ENCODE peak calls at places on chromosomes 3 and 15, in seven cellular contexts. M is left lung, E is AG04450, B is lower lobe of right lung, R is fibroblast of the aortic adventitia, Z is heart right ventricle, I is GM12865. Q is an unnamed sample.

GRCh38 chr3:156576887-156577427 is 22.0 kb upstream of the SSR3 start:
- DNase-seq in M (no peak), E (no peak), B (no peak), R (no peak), Z (no peak), I (no peak), Q (peak)

GRCh38 chr3:71210257-71211002 is 373.1 kb downstream of the FOXP1 start:
- DNase-seq in M (no peak), E (no peak), B (no peak), R (peak), Z (no peak), I (no peak), Q (peak)

GRCh38 chr3:159149633-159150032 is 347.8 kb downstream of the MFSD1 start:
- DNase-seq in M (no peak), E (no peak), B (no peak), R (no peak), Z (no peak), I (no peak), Q (no peak)

GRCh38 chr3:45145223-45145622 is 955 bp downstream of the CDCP1 start:
- DNase-seq in M (no peak), E (no peak), B (no peak), R (no peak), Z (no peak), I (no peak), Q (no peak)

GRCh38 chr3:45056608-45057301 is 30.7 kb downstream of the CLEC3B start:
- DNase-seq in M (no peak), E (no peak), B (no peak), R (no peak), Z (no peak), I (no peak), Q (peak)

GRCh38 chr15:92749172-92749571 is 93.6 kb upstream of the FAM174B start:
- DNase-seq in M (no peak), E (no peak), B (no peak), R (no peak), Z (no peak), I (no peak), Q (no peak)

GRCh38 chr15:41022487-41023090 is 69.3 kb downstream of the CHAC1 start:
- DNase-seq in M (no peak), E (peak), B (no peak), R (peak), Z (no peak), I (peak), Q (peak)

GRCh38 chr3:195511136-195511535 is 32.0 kb downstream of the PPP1R2 start:
- DNase-seq in M (no peak), E (no peak), B (no peak), R (no peak), Z (no peak), I (no peak), Q (no peak)

GRCh38 chr3:64104691-64105101 is 81.4 kb upstream of the PSMD6 start:
- DNase-seq in M (no peak), E (no peak), B (no peak), R (peak), Z (no peak), I (peak), Q (peak)

GRCh38 chr3:185353823-185354614 is 8.9 kb upstream of the MAP3K13 start:
- DNase-seq in M (no peak), E (no peak), B (peak), R (peak), Z (peak), I (peak), Q (peak)

GRCh38 chr15:38187646-38188313 is 64.9 kb upstream of the SPRED1 start:
- DNase-seq in M (no peak), E (no peak), B (no peak), R (no peak), Z (no peak), I (no peak), Q (no peak)

GRCh38 chr3:163019260-163019659 is 1522.7 kb downstream of the OTOL1 start:
- DNase-seq in M (no peak), E (no peak), B (no peak), R (no peak), Z (no peak), I (no peak), Q (no peak)

GRCh38 chr15:59166601-59167265 is 39.9 kb upstream of the LDHAL6B start:
- DNase-seq in M (no peak), E (no peak), B (no peak), R (no peak), Z (no peak), I (no peak), Q (no peak)

GRCh38 chr15:99201410-99202175 is 47.8 kb downstream of the TTC23 start:
- DNase-seq in M (no peak), E (no peak), B (no peak), R (no peak), Z (no peak), I (no peak), Q (no peak)

GRCh38 chr15:85967553-85967952 is 112.1 kb upstream of the AGBL1 start:
- DNase-seq in M (no peak), E (no peak), B (no peak), R (no peak), Z (no peak), I (no peak), Q (no peak)

GRCh38 chr3:63967675-63968611 is 55.4 kb downstream of the PSMD6 start:
- DNase-seq in M (no peak), E (no peak), B (no peak), R (peak), Z (no peak), I (peak), Q (peak)

GRCh38 chr3:127790580-127791183 is 31.6 kb downstream of the MGLL start:
- DNase-seq in M (no peak), E (no peak), B (no peak), R (no peak), Z (no peak), I (no peak), Q (no peak)

GRCh38 chr3:114565201-114565600 is 271.4 kb downstream of the TIGIT start:
- DNase-seq in M (no peak), E (no peak), B (no peak), R (no peak), Z (peak), I (no peak), Q (no peak)

GRCh38 chr3:13822042-13822441 is 57.8 kb downstream of the WNT7A start:
- DNase-seq in M (no peak), E (no peak), B (no peak), R (peak), Z (no peak), I (no peak), Q (no peak)

GRCh38 chr3:13627681-13628080 is 78.8 kb downstream of the FBLN2 start:
- DNase-seq in M (no peak), E (no peak), B (no peak), R (no peak), Z (peak), I (no peak), Q (no peak)

GRCh38 chr3:138426211-138426610 is 8.2 kb upstream of the ESYT3 start:
- DNase-seq in M (no peak), E (no peak), B (no peak), R (peak), Z (no peak), I (no peak), Q (peak)

GRCh38 chr3:167882057-167882667 is 146.6 kb downstream of the SERPINI1 start:
- DNase-seq in M (no peak), E (peak), B (no peak), R (peak), Z (no peak), I (peak), Q (peak)

GRCh38 chr3:12557472-12558105 is 702 bp downstream of the MKRN2 start:
- DNase-seq in M (no peak), E (no peak), B (no peak), R (peak), Z (no peak), I (peak), Q (peak)

GRCh38 chr3:107525101-107525953 is 2.6 kb downstream of the BBX start:
- DNase-seq in M (peak), E (no peak), B (peak), R (peak), Z (peak), I (peak), Q (peak)

GRCh38 chr15:19987389-19988048 is 554.1 kb downstream of the GOLGA6L6 start:
- DNase-seq in M (peak), E (no peak), B (no peak), R (no peak), Z (no peak), I (no peak), Q (no peak)

GRCh38 chr15:71660501-71660900 is 149.9 kb upstream of the NR2E3 start:
- DNase-seq in M (no peak), E (no peak), B (no peak), R (no peak), Z (no peak), I (no peak), Q (no peak)

GRCh38 chr3:26590919-26591318 is 31.7 kb upstream of the LRRC3B start:
- DNase-seq in M (no peak), E (no peak), B (no peak), R (no peak), Z (no peak), I (no peak), Q (no peak)

GRCh38 chr15:34620814-34621213 is 37.4 kb upstream of the GOLGA8B start:
- DNase-seq in M (no peak), E (no peak), B (no peak), R (no peak), Z (no peak), I (no peak), Q (no peak)

GRCh38 chr15:34619151-34619550 is 35.7 kb upstream of the GOLGA8B start:
- DNase-seq in M (no peak), E (no peak), B (no peak), R (no peak), Z (no peak), I (no peak), Q (no peak)

GRCh38 chr15:34620122-34620521 is 36.7 kb upstream of the GOLGA8B start:
- DNase-seq in M (no peak), E (no peak), B (no peak), R (no peak), Z (no peak), I (no peak), Q (no peak)

GRCh38 chr15:34618073-34618472 is 34.6 kb upstream of the GOLGA8B start:
- DNase-seq in M (no peak), E (no peak), B (no peak), R (no peak), Z (no peak), I (no peak), Q (no peak)

DNA sequence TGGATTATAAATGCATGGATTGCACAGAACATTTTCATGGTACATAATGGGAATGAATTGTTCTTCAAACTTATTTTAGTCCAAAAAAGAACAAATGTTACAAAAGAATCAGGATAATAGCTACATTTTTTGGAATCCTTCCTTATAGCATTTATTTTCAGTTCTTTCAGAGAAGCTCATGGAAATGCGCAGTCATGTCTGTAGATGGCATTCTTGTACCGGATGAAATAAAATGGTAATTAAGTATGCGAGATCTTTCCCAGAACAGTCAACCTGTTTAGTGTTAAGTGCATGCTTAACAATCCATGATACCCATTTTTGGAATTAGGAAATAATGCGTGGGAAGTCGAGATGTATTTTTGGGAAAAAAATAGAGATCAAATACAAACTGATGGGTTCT is 38.2 kb upstream of the GOLGA8B start:
- DNase-seq in M (no peak), E (no peak), B (no peak), R (peak), Z (no peak), I (no peak), Q (peak)
- TF ChIP-seq CTCF in M (no peak), E (peak), B (peak), R (peak), Z (peak), I (peak), Q (peak)

DNA sequence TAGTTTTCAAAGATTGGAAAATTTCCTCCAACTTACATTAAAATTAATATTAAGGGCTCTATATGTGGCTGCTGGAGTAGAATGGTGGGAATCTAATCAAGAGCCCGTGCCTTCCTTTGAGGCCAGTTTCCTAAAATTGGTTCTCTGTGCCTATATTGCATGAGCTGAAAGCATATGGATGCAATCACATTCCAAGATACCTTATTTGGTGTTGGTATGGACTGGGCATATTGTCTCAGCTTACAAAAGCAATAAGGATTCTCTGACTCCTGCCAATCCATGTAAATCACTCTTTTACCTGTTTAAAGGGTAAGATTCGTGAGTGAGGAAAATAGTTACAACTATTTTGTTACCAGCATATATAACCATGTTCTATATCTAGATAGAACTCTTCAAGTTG is 111.6 kb downstream of the GREM1 start:
- DNase-seq in M (no peak), E (no peak), B (no peak), R (no peak), Z (no peak), I (no peak), Q (no peak)
- H3K4me3 ChIP-seq in M (no peak), E (no peak), B (no peak), R (no peak), Z (no peak), I (no peak), Q (no peak)

GRCh38 chr3:172987268-172987667 is 153.8 kb downstream of the SPATA16 start:
- DNase-seq in M (no peak), E (no peak), B (no peak), R (no peak), Z (no peak), I (no peak), Q (peak)
- TF ChIP-seq CTCF in M (no peak), E (peak), B (no peak), R (no peak), Z (no peak), I (no peak), Q (peak)

GRCh38 chr15:81295466-81296145 is 28.3 kb downstream of the STARD5 start:
- DNase-seq in M (no peak), E (no peak), B (no peak), R (no peak), Z (no peak), I (no peak), Q (no peak)

GRCh38 chr15:81296218-81296617 is 27.7 kb downstream of the STARD5 start:
- DNase-seq in M (no peak), E (no peak), B (no peak), R (no peak), Z (no peak), I (no peak), Q (no peak)

GRCh38 chr15:81297580-81298575 is 26.1 kb downstream of the STARD5 start:
- DNase-seq in M (no peak), E (no peak), B (no peak), R (no peak), Z (no peak), I (no peak), Q (no peak)

GRCh38 chr15:81297147-81297572 is 26.8 kb downstream of the STARD5 start:
- DNase-seq in M (no peak), E (no peak), B (no peak), R (peak), Z (no peak), I (no peak), Q (peak)

GRCh38 chr15:81296673-81297072 is 27.3 kb downstream of the STARD5 start:
- DNase-seq in M (peak), E (no peak), B (peak), R (no peak), Z (peak), I (peak), Q (peak)
- H3K4me3 ChIP-seq in M (peak), E (no peak), B (peak), R (no peak), Z (peak), I (peak), Q (no peak)

GRCh38 chr15:55535436-55535835 is 27.4 kb upstream of the DNAAF4 start:
- DNase-seq in M (no peak), E (no peak), B (no peak), R (no peak), Z (no peak), I (peak), Q (no peak)
- TF ChIP-seq CTCF in M (no peak), E (no peak), B (no peak), R (no peak), Z (no peak), I (no peak), Q (no peak)

DNA sequence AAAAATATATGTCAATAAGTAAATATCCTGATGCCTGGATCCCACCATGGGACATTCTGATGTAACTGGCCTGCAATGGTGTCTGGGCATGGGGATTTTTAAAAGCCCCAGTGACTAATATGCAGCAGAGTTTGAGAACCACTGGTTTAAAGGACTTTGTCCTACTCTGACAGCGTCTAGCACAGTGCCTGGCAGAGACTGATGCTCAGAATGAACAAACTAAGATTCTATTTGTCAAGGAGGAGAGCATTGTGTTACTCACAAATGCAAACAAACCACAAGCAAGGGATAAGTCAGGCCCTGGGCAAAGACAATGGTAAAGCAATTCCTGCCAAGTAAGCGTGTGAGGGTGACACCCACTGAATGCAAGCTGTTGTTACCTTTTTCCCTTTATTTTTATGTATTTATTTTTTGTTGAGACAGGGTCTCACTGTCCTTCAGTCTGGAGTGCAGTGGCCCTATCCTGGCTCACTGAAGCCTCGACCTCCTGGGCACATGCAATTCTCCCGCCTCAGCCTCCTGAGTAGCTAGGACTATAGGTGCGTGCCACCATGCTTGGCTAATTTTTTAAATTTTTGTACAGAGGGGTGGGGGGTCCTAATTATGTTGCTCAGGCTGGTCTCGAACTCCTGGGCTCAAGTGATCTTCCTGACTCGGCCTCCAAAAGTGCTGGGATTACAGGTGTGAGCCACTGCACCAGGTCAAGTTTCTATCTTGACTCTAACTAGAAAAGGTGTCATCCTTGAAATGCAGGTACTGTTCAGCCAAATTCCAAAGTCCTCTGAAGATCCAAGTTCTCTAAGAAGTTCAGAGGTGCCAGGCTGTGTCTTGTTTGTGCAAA is 909 bp upstream of the GPD1L start:
- DNase-seq in M (no peak), E (no peak), B (no peak), R (peak), Z (no peak), I (no peak), Q (peak)
- H3K4me3 ChIP-seq in M (peak), E (no peak), B (peak), R (no peak), Z (peak), I (peak), Q (peak)

GRCh38 chr3:19540464-19540863 is 392.2 kb downstream of the KCNH8 start:
- DNase-seq in M (no peak), E (no peak), B (no peak), R (no peak), Z (no peak), I (peak), Q (no peak)
- TF ChIP-seq CTCF in M (no peak), E (no peak), B (no peak), R (no peak), Z (no peak), I (no peak), Q (no peak)